ENCODE peak calls at places on chromosomes 16 and 17, in four cellular contexts. V is SHP77; R is fibroblast of the conjunctiva; A is effector memory CD4-positive, alpha-beta T cell. I is an unnamed sample.

GRCh38 chr16:63100082-63100481 is 1063.8 kb upstream of the CDH8 start:
- DNase-seq in A (no peak), V (no peak), R (no peak), I (no peak)

GRCh38 chr17:66169839-66170238 is 22.1 kb downstream of the CEP112 start:
- DNase-seq in A (no peak), V (no peak), R (no peak), I (no peak)

GRCh38 chr16:22912654-22913053 is 98.7 kb downstream of the HS3ST2 start:
- DNase-seq in R (no peak), A (no peak), V (no peak), I (no peak)

GRCh38 chr16:48535831-48536599 is 74.0 kb downstream of the N4BP1 start:
- DNase-seq in V (no peak), R (peak), A (no peak), I (no peak)

GRCh38 chr17:77090476-77090875 is 50.3 kb upstream of the SEC14L1 start:
- DNase-seq in V (no peak), A (no peak), R (no peak), I (no peak)

GRCh38 chr16:2043296-2043979 is 4.2 kb downstream of the NTHL1 start:
- DNase-seq in R (no peak), V (no peak), A (no peak), I (no peak)

GRCh38 chr16:89055894-89056555 is 37.6 kb upstream of the ACSF3 start:
- DNase-seq in V (no peak), R (no peak), A (no peak), I (no peak)

GRCh38 chr17:78528541-78528940 is 48.7 kb downstream of the DNAH17 start:
- DNase-seq in A (no peak), R (no peak), V (peak), I (no peak)

GRCh38 chr17:59534583-59534982 is 30.8 kb upstream of the DHX40 start:
- DNase-seq in V (no peak), A (no peak), R (no peak), I (no peak)

GRCh38 chr17:65332375-65332774 is 195.2 kb downstream of the RGS9 start:
- DNase-seq in V (no peak), A (no peak), R (no peak), I (no peak)

GRCh38 chr17:31310260-31310659 is 3.6 kb downstream of the EVI2B start:
- DNase-seq in V (no peak), R (no peak), A (peak), I (no peak)

GRCh38 chr16:70695351-70696070 is 9.7 kb upstream of the MTSS2 start:
- DNase-seq in A (no peak), V (peak), R (no peak), I (no peak)

GRCh38 chr17:45019177-45019711 is 32.2 kb downstream of the DCAKD start:
- DNase-seq in A (no peak), R (no peak), V (peak), I (no peak)

GRCh38 chr17:81535480-81536298 is 7.5 kb downstream of the FSCN2 start:
- DNase-seq in A (no peak), V (no peak), R (no peak), I (no peak)

GRCh38 chr17:78903101-78903779 is at the start of gene CEP295NL:
- DNase-seq in R (no peak), A (no peak), V (peak), I (no peak)

GRCh38 chr17:27457405-27457730 is 1.1 kb downstream of the KSR1 start:
- DNase-seq in R (no peak), A (no peak), V (no peak), I (no peak)

GRCh38 chr17:76446449-76447231 is 6.3 kb downstream of the UBE2O start:
- DNase-seq in R (no peak), V (peak), A (no peak), I (no peak)

GRCh38 chr17:70028397-70028796 is 46.6 kb upstream of the KCNJ16 start:
- DNase-seq in A (no peak), R (no peak), V (no peak), I (no peak)

GRCh38 chr17:40937384-40937819 is at the start of gene KRT23:
- DNase-seq in V (no peak), A (no peak), R (no peak), I (no peak)

GRCh38 chr17:61452301-61453290 is at the start of gene TBX4:
- DNase-seq in V (no peak), A (no peak), R (no peak), I (no peak)

GRCh38 chr16:31700530-31701388 is 172.8 kb upstream of the ZNF267 start:
- DNase-seq in A (peak), R (no peak), V (no peak), I (peak)

GRCh38 chr16:66902648-66903543 is 15.8 kb downstream of the CDH16 start:
- DNase-seq in A (no peak), R (no peak), V (no peak), I (no peak)

GRCh38 chr16:48535369-48535787 is 74.6 kb downstream of the N4BP1 start:
- DNase-seq in V (no peak), A (no peak), R (no peak), I (no peak)

GRCh38 chr16:57603110-57604024 is 25.1 kb upstream of the ADGRG1 start:
- DNase-seq in A (no peak), R (no peak), V (no peak), I (no peak)

GRCh38 chr17:64028874-64029464 is 8.5 kb upstream of the ICAM2 start:
- DNase-seq in A (peak), R (peak), V (peak), I (peak)

GRCh38 chr17:80068301-80069160 is 32.1 kb downstream of the CCDC40 start:
- DNase-seq in A (no peak), V (no peak), R (peak), I (peak)

GRCh38 chr17:27489045-27489715 is 32.9 kb downstream of the KSR1 start:
- DNase-seq in R (peak), V (no peak), A (no peak), I (no peak)

GRCh38 chr17:10292057-10292931 is 80.5 kb downstream of the MYH13 start:
- DNase-seq in V (no peak), R (no peak), A (no peak), I (no peak)

GRCh38 chr16:65660390-65660789 is 538.5 kb upstream of the CDH11 start:
- DNase-seq in V (no peak), R (no peak), A (no peak), I (no peak)

GRCh38 chr17:74877592-74878543 is 5.1 kb upstream of the FDXR start:
- DNase-seq in R (no peak), V (peak), A (no peak), I (no peak)

GRCh38 chr17:79332011-79332410 is 257.4 kb downstream of the ENGASE start:
- DNase-seq in R (no peak), A (no peak), V (no peak), I (no peak)

GRCh38 chr16:4392382-4393242 is 21.0 kb downstream of the VASN start:
- DNase-seq in R (no peak), V (peak), A (no peak), I (peak)

GRCh38 chr16:31006086-31006385 is 4.4 kb downstream of the STX1B start:
- DNase-seq in V (no peak), R (no peak), A (no peak), I (no peak)

GRCh38 chr16:50393461-50394214 is 24.9 kb upstream of the BRD7 start:
- DNase-seq in A (no peak), R (no peak), V (no peak), I (no peak)

GRCh38 chr16:89922477-89922883 is 662 bp upstream of the TUBB3 start:
- DNase-seq in A (no peak), R (peak), V (peak), I (peak)

GRCh38 chr16:87431926-87432325 is 39.8 kb downstream of the MAP1LC3B start:
- DNase-seq in R (peak), A (no peak), V (no peak), I (no peak)

GRCh38 chr17:29526322-29526721 is 40.5 kb downstream of the ABHD15 start:
- DNase-seq in A (no peak), R (no peak), V (no peak), I (no peak)

GRCh38 chr16:19858006-19858653 is 26.5 kb downstream of the GPRC5B start:
- DNase-seq in V (no peak), A (no peak), R (no peak), I (no peak)

GRCh38 chr16:57532251-57532625 is 4.1 kb downstream of the CCDC102A start:
- DNase-seq in R (no peak), V (no peak), A (no peak), I (no peak)

I was measured in SK-N-DZ.